ENCODE peak calls at places on chromosomes 12 and 14, in ten cellular contexts. One of them, this sample, is unnamed.

GRCh38 chr12:109678732-109679131 is 34.9 kb upstream of the FAM222A start:
- DNase-seq in heart left ventricle: no peak
- DNase-seq in H9: no peak
- DNase-seq in tibial artery: no peak
- DNase-seq in GM13976: no peak
- DNase-seq in kidney epithelial cell: no peak
- DNase-seq in adrenal gland: no peak
- DNase-seq in B cell: no peak
- DNase-seq in CD4-positive, alpha-beta T cell: no peak
- DNase-seq in GM12865: no peak
- DNase-seq in this sample: no peak

GRCh38 chr14:92400579-92401444 is 77.8 kb downstream of the SLC24A4 start:
- DNase-seq in heart left ventricle: no peak
- DNase-seq in H9: no peak
- DNase-seq in tibial artery: no peak
- DNase-seq in GM13976: peak; percentile 55
- DNase-seq in kidney epithelial cell: no peak
- DNase-seq in adrenal gland: no peak
- DNase-seq in B cell: no peak
- DNase-seq in CD4-positive, alpha-beta T cell: no peak
- DNase-seq in GM12865: peak; percentile 69
- DNase-seq in this sample: no peak

GRCh38 chr12:45464699-45465098 is 248.8 kb downstream of the ANO6 start:
- DNase-seq in heart left ventricle: no peak
- DNase-seq in H9: peak; percentile 42
- DNase-seq in tibial artery: no peak
- DNase-seq in GM13976: no peak
- DNase-seq in kidney epithelial cell: no peak
- DNase-seq in adrenal gland: no peak
- DNase-seq in B cell: no peak
- DNase-seq in CD4-positive, alpha-beta T cell: no peak
- DNase-seq in GM12865: no peak
- DNase-seq in this sample: no peak

GRCh38 chr12:117143008-117143532 is 43.9 kb upstream of the TESC start:
- DNase-seq in heart left ventricle: no peak
- DNase-seq in H9: no peak
- DNase-seq in tibial artery: no peak
- DNase-seq in GM13976: no peak
- DNase-seq in kidney epithelial cell: peak; percentile 71
- DNase-seq in adrenal gland: no peak
- DNase-seq in B cell: no peak
- DNase-seq in CD4-positive, alpha-beta T cell: no peak
- DNase-seq in GM12865: peak; percentile 81
- DNase-seq in this sample: no peak

GRCh38 chr14:30748343-30748742 is 126.0 kb upstream of the COCH start:
- DNase-seq in heart left ventricle: no peak
- DNase-seq in H9: no peak
- DNase-seq in tibial artery: no peak
- DNase-seq in GM13976: no peak
- DNase-seq in kidney epithelial cell: no peak
- DNase-seq in adrenal gland: no peak
- DNase-seq in B cell: no peak
- DNase-seq in CD4-positive, alpha-beta T cell: no peak
- DNase-seq in GM12865: no peak
- DNase-seq in this sample: no peak

GRCh38 chr12:28497889-28498411 is 307.7 kb downstream of the CCDC91 start:
- DNase-seq in heart left ventricle: no peak
- DNase-seq in H9: no peak
- DNase-seq in tibial artery: no peak
- DNase-seq in GM13976: peak; percentile 4
- DNase-seq in kidney epithelial cell: no peak
- DNase-seq in adrenal gland: no peak
- DNase-seq in B cell: no peak
- DNase-seq in CD4-positive, alpha-beta T cell: no peak
- DNase-seq in GM12865: peak; percentile 58
- DNase-seq in this sample: no peak

GRCh38 chr12:83016226-83016835 is 329.6 kb downstream of the TMTC2 start:
- DNase-seq in heart left ventricle: no peak
- DNase-seq in H9: no peak
- DNase-seq in tibial artery: no peak
- DNase-seq in GM13976: no peak
- DNase-seq in kidney epithelial cell: peak; percentile 54
- DNase-seq in adrenal gland: peak; percentile 92
- DNase-seq in B cell: no peak
- DNase-seq in CD4-positive, alpha-beta T cell: no peak
- DNase-seq in GM12865: no peak
- DNase-seq in this sample: no peak

GRCh38 chr12:48143898-48144297 is 13.4 kb downstream of the ASB8 start:
- DNase-seq in heart left ventricle: no peak
- DNase-seq in H9: no peak
- DNase-seq in tibial artery: no peak
- DNase-seq in GM13976: no peak
- DNase-seq in kidney epithelial cell: no peak
- DNase-seq in adrenal gland: no peak
- DNase-seq in B cell: no peak
- DNase-seq in CD4-positive, alpha-beta T cell: no peak
- DNase-seq in GM12865: no peak
- DNase-seq in this sample: no peak

GRCh38 chr12:117805865-117806264 is 162.9 kb downstream of the KSR2 start:
- DNase-seq in heart left ventricle: no peak
- DNase-seq in H9: no peak
- DNase-seq in tibial artery: no peak
- DNase-seq in GM13976: no peak
- DNase-seq in kidney epithelial cell: no peak
- DNase-seq in adrenal gland: no peak
- DNase-seq in B cell: no peak
- DNase-seq in CD4-positive, alpha-beta T cell: no peak
- DNase-seq in GM12865: no peak
- DNase-seq in this sample: no peak

GRCh38 chr12:58847876-58848600 is 72.3 kb downstream of the LRIG3 start:
- DNase-seq in heart left ventricle: no peak
- DNase-seq in H9: no peak
- DNase-seq in tibial artery: no peak
- DNase-seq in GM13976: no peak
- DNase-seq in kidney epithelial cell: no peak
- DNase-seq in adrenal gland: no peak
- DNase-seq in B cell: no peak
- DNase-seq in CD4-positive, alpha-beta T cell: no peak
- DNase-seq in GM12865: no peak
- DNase-seq in this sample: no peak

GRCh38 chr14:49552630-49553029 is 33.5 kb downstream of the RPS29 start:
- DNase-seq in heart left ventricle: no peak
- DNase-seq in H9: no peak
- DNase-seq in tibial artery: no peak
- DNase-seq in GM13976: no peak
- DNase-seq in kidney epithelial cell: peak; percentile 29
- DNase-seq in adrenal gland: no peak
- DNase-seq in B cell: no peak
- DNase-seq in CD4-positive, alpha-beta T cell: no peak
- DNase-seq in GM12865: no peak
- DNase-seq in this sample: no peak

GRCh38 chr14:52253503-52253902 is 14.0 kb upstream of the PTGDR start:
- DNase-seq in heart left ventricle: no peak
- DNase-seq in H9: no peak
- DNase-seq in tibial artery: no peak
- DNase-seq in GM13976: no peak
- DNase-seq in kidney epithelial cell: no peak
- DNase-seq in adrenal gland: no peak
- DNase-seq in B cell: no peak
- DNase-seq in CD4-positive, alpha-beta T cell: no peak
- DNase-seq in GM12865: no peak
- DNase-seq in this sample: no peak

GRCh38 chr14:75301666-75302325 is 23.2 kb downstream of the FOS start:
- DNase-seq in heart left ventricle: peak; percentile 63
- DNase-seq in H9: no peak
- DNase-seq in tibial artery: peak; percentile 60
- DNase-seq in GM13976: peak; percentile 34
- DNase-seq in kidney epithelial cell: no peak
- DNase-seq in adrenal gland: peak; percentile 61
- DNase-seq in B cell: no peak
- DNase-seq in CD4-positive, alpha-beta T cell: no peak
- DNase-seq in GM12865: peak; percentile 27
- DNase-seq in this sample: peak; percentile 55

GRCh38 chr14:105581551-105582341 is 55.4 kb downstream of the TMEM121 start:
- DNase-seq in heart left ventricle: peak; percentile 21
- DNase-seq in H9: no peak
- DNase-seq in tibial artery: no peak
- DNase-seq in GM13976: peak; percentile 66
- DNase-seq in kidney epithelial cell: no peak
- DNase-seq in adrenal gland: no peak
- DNase-seq in B cell: peak; percentile 66
- DNase-seq in CD4-positive, alpha-beta T cell: no peak
- DNase-seq in GM12865: peak; percentile 94
- DNase-seq in this sample: no peak

GRCh38 chr14:21302013-21302857 is 22.4 kb downstream of the RPGRIP1 start:
- DNase-seq in heart left ventricle: no peak
- DNase-seq in H9: no peak
- DNase-seq in tibial artery: no peak
- DNase-seq in GM13976: no peak
- DNase-seq in kidney epithelial cell: no peak
- DNase-seq in adrenal gland: no peak
- DNase-seq in B cell: no peak
- DNase-seq in CD4-positive, alpha-beta T cell: no peak
- DNase-seq in GM12865: peak; percentile 30
- DNase-seq in this sample: no peak

GRCh38 chr14:21298358-21298757 is 18.5 kb downstream of the RPGRIP1 start:
- DNase-seq in heart left ventricle: no peak
- DNase-seq in H9: no peak
- DNase-seq in tibial artery: no peak
- DNase-seq in GM13976: no peak
- DNase-seq in kidney epithelial cell: no peak
- DNase-seq in adrenal gland: peak; percentile 47
- DNase-seq in B cell: no peak
- DNase-seq in CD4-positive, alpha-beta T cell: no peak
- DNase-seq in GM12865: no peak
- DNase-seq in this sample: no peak

GRCh38 chr14:21299562-21300130 is 19.8 kb downstream of the RPGRIP1 start:
- DNase-seq in heart left ventricle: no peak
- DNase-seq in H9: no peak
- DNase-seq in tibial artery: no peak
- DNase-seq in GM13976: no peak
- DNase-seq in kidney epithelial cell: no peak
- DNase-seq in adrenal gland: no peak
- DNase-seq in B cell: no peak
- DNase-seq in CD4-positive, alpha-beta T cell: no peak
- DNase-seq in GM12865: no peak
- DNase-seq in this sample: no peak

DNA sequence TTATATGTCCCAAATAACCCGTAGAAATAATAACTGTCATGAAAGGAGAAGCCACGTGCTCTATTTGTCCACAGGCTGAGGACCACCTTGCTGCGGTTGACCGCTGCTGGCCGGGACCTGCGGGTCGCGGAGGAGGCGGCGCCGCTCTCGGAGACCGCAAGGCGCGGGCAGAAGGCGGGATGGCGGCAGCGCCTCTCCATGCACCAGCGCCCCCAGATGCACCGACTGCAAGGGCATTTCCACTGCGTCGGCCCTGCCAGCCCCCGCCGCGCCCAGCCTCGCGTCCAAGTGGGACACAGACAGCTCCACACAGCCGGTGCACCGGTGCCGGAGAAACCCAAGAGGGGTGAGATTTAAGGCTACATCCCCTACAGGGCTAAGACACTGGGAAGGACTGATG is 21.0 kb downstream of the RPGRIP1 start:
- DNase-seq in heart left ventricle: peak; percentile 70
- DNase-seq in H9: peak; percentile 66
- DNase-seq in tibial artery: no peak
- DNase-seq in GM13976: peak; percentile 51
- DNase-seq in kidney epithelial cell: no peak
- DNase-seq in adrenal gland: no peak
- DNase-seq in B cell: peak; percentile 46
- DNase-seq in CD4-positive, alpha-beta T cell: no peak
- DNase-seq in GM12865: peak; percentile 28
- DNase-seq in this sample: no peak
- TF ChIP-seq CTCF in heart left ventricle: no peak
- TF ChIP-seq CTCF in H9: peak; percentile 39
- TF ChIP-seq CTCF in tibial artery: no peak
- TF ChIP-seq CTCF in GM13976: no peak
- TF ChIP-seq CTCF in kidney epithelial cell: no peak
- TF ChIP-seq CTCF in adrenal gland: no peak
- TF ChIP-seq CTCF in B cell: no peak
- TF ChIP-seq CTCF in CD4-positive, alpha-beta T cell: no peak
- TF ChIP-seq CTCF in GM12865: no peak
- TF ChIP-seq CTCF in this sample: no peak

DNA sequence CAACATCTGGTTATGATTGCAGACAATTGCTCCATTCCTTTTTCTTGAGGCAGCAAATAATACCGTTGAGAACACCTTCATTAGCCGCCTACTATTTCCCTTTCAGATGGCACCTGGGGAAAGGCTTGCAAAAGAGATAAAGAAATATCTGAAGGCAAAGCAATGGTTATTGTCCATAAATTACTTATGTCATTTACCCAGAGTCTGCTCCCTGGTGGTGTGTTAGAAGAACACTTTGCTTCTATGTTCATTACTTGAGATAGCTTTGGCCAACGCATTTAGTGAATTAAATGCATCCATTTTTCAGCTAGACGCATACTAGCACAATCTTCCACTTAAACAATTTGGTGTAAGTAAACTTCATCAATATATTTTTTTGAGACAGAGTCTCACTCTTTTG is 377.7 kb downstream of the KCNH5 start:
- DNase-seq in heart left ventricle: no peak
- DNase-seq in H9: no peak
- DNase-seq in tibial artery: no peak
- DNase-seq in GM13976: no peak
- DNase-seq in kidney epithelial cell: no peak
- DNase-seq in adrenal gland: no peak
- DNase-seq in B cell: no peak
- DNase-seq in CD4-positive, alpha-beta T cell: no peak
- DNase-seq in GM12865: no peak
- DNase-seq in this sample: no peak
- TF ChIP-seq CTCF in heart left ventricle: no peak
- TF ChIP-seq CTCF in H9: peak; percentile 35
- TF ChIP-seq CTCF in tibial artery: no peak
- TF ChIP-seq CTCF in GM13976: no peak
- TF ChIP-seq CTCF in kidney epithelial cell: no peak
- TF ChIP-seq CTCF in adrenal gland: no peak
- TF ChIP-seq CTCF in B cell: no peak
- TF ChIP-seq CTCF in CD4-positive, alpha-beta T cell: no peak
- TF ChIP-seq CTCF in GM12865: no peak
- TF ChIP-seq CTCF in this sample: no peak

GRCh38 chr12:76069339-76069738 is 15.1 kb downstream of the NAP1L1 start:
- DNase-seq in heart left ventricle: no peak
- DNase-seq in H9: no peak
- DNase-seq in tibial artery: no peak
- DNase-seq in GM13976: no peak
- DNase-seq in kidney epithelial cell: no peak
- DNase-seq in adrenal gland: no peak
- DNase-seq in B cell: no peak
- DNase-seq in CD4-positive, alpha-beta T cell: no peak
- DNase-seq in GM12865: no peak
- DNase-seq in this sample: no peak
- TF ChIP-seq CTCF in heart left ventricle: no peak
- TF ChIP-seq CTCF in H9: no peak
- TF ChIP-seq CTCF in tibial artery: no peak
- TF ChIP-seq CTCF in GM13976: no peak
- TF ChIP-seq CTCF in kidney epithelial cell: no peak
- TF ChIP-seq CTCF in adrenal gland: no peak
- TF ChIP-seq CTCF in B cell: no peak
- TF ChIP-seq CTCF in CD4-positive, alpha-beta T cell: no peak
- TF ChIP-seq CTCF in GM12865: no peak
- TF ChIP-seq CTCF in this sample: no peak

GRCh38 chr14:85991156-85991555 is 461.2 kb downstream of the FLRT2 start:
- DNase-seq in heart left ventricle: no peak
- DNase-seq in H9: no peak
- DNase-seq in tibial artery: no peak
- DNase-seq in GM13976: no peak
- DNase-seq in kidney epithelial cell: no peak
- DNase-seq in adrenal gland: no peak
- DNase-seq in B cell: no peak
- DNase-seq in CD4-positive, alpha-beta T cell: no peak
- DNase-seq in GM12865: no peak
- DNase-seq in this sample: no peak

GRCh38 chr14:85987292-85987691 is 457.3 kb downstream of the FLRT2 start:
- DNase-seq in heart left ventricle: no peak
- DNase-seq in H9: no peak
- DNase-seq in tibial artery: no peak
- DNase-seq in GM13976: no peak
- DNase-seq in kidney epithelial cell: no peak
- DNase-seq in adrenal gland: no peak
- DNase-seq in B cell: no peak
- DNase-seq in CD4-positive, alpha-beta T cell: no peak
- DNase-seq in GM12865: no peak
- DNase-seq in this sample: no peak
- TF ChIP-seq CTCF in heart left ventricle: no peak
- TF ChIP-seq CTCF in H9: no peak
- TF ChIP-seq CTCF in tibial artery: no peak
- TF ChIP-seq CTCF in GM13976: no peak
- TF ChIP-seq CTCF in kidney epithelial cell: no peak
- TF ChIP-seq CTCF in adrenal gland: no peak
- TF ChIP-seq CTCF in B cell: no peak
- TF ChIP-seq CTCF in CD4-positive, alpha-beta T cell: no peak
- TF ChIP-seq CTCF in GM12865: no peak
- TF ChIP-seq CTCF in this sample: no peak